ENCODE peak calls at places on chromosomes 16 and 17, in ten cellular contexts. I, V, M, F, Q, O, W, N, S and J are unnamed samples.

GRCh38 chr17:80824549-80825470 is 166.8 kb upstream of the CHMP6 start:
- DNase-seq in O (no peak), Q (no peak), M (no peak), F (no peak), I (no peak), W (no peak), V (no peak), S (no peak), N (no peak), J (no peak)

GRCh38 chr17:559699-560378 is 154.8 kb downstream of the VPS53 start:
- DNase-seq in F (peak; percentile 36), O (no peak), I (no peak), V (peak; percentile 93), W (peak; percentile 46), S (peak; percentile 80), Q (no peak), M (no peak), N (no peak), J (no peak)

GRCh38 chr17:11241611-11242226 is 706 bp downstream of the SHISA6 start:
- DNase-seq in V (no peak), M (no peak), W (no peak), I (no peak), F (no peak), O (no peak), S (no peak), N (no peak), Q (no peak), J (no peak)

GRCh38 chr16:7113949-7114348 is 218.7 kb upstream of the RBFOX1 start:
- DNase-seq in O (no peak), F (no peak), W (no peak), S (no peak), V (no peak), I (no peak), M (no peak), Q (no peak), N (no peak), J (no peak)

GRCh38 chr17:17840751-17841591 is 4.2 kb upstream of the SREBF1 start:
- DNase-seq in F (no peak), I (no peak), M (no peak), V (no peak), N (no peak), S (peak; percentile 28), W (no peak), O (no peak), Q (no peak), J (no peak)

GRCh38 chr16:450385-450784 is 24.9 kb downstream of the RAB11FIP3 start:
- DNase-seq in Q (no peak), M (no peak), O (no peak), F (no peak), N (no peak), I (no peak), W (no peak), S (no peak), V (no peak), J (no peak)

GRCh38 chr16:70159355-70160348 is 13.9 kb upstream of the CLEC18C start:
- DNase-seq in S (no peak), F (no peak), M (no peak), N (no peak), I (no peak), W (peak; percentile 3), O (peak; percentile 20), V (no peak), Q (no peak), J (no peak)

GRCh38 chr16:8588703-8589292 is 1.5 kb downstream of the TMEM114 start:
- DNase-seq in I (no peak), O (no peak), M (no peak), V (no peak), S (no peak), W (no peak), N (no peak), F (no peak), Q (peak; percentile 35), J (no peak)

GRCh38 chr17:8835631-8836364 is 31.7 kb downstream of the PIK3R6 start:
- DNase-seq in V (no peak), S (no peak), F (no peak), I (no peak), O (no peak), W (no peak), M (no peak), N (no peak), Q (no peak), J (no peak)

GRCh38 chr16:27084296-27085065 is 17.8 kb downstream of the C16orf82 start:
- DNase-seq in W (no peak), N (no peak), F (no peak), S (no peak), Q (no peak), V (no peak), I (no peak), M (no peak), O (no peak), J (no peak)

GRCh38 chr17:75047398-75048098 is 523 bp downstream of the KCTD2 start:
- DNase-seq in I (no peak), Q (no peak), O (peak; percentile 31), V (no peak), S (no peak), N (no peak), M (no peak), F (no peak), W (peak; percentile 43), J (peak; percentile 24)

GRCh38 chr17:1153795-1154546 is 25.8 kb downstream of the ABR start:
- DNase-seq in M (no peak), F (peak; percentile 36), S (peak; percentile 50), V (peak; percentile 48), N (no peak), W (no peak), O (peak; percentile 24), I (no peak), Q (no peak), J (no peak)

GRCh38 chr17:15263206-15263579 is 1.9 kb downstream of the PMP22 start:
- DNase-seq in O (peak; percentile 51), F (peak; percentile 78), M (peak; percentile 84), S (no peak), W (peak; percentile 91), V (peak; percentile 80), I (no peak), Q (no peak), N (peak; percentile 47), J (peak; percentile 5)

GRCh38 chr16:14339694-14340093 is 268.6 kb downstream of the MRTFB start:
- DNase-seq in V (no peak), I (no peak), F (no peak), Q (no peak), W (no peak), N (no peak), O (no peak), S (no peak), M (no peak), J (no peak)

GRCh38 chr17:80881321-80881720 is 110.3 kb upstream of the CHMP6 start:
- DNase-seq in Q (no peak), O (no peak), V (no peak), I (no peak), F (no peak), W (no peak), M (no peak), N (no peak), S (no peak), J (no peak)

GRCh38 chr16:68369168-68369567 is 58.3 kb downstream of the PRMT7 start:
- DNase-seq in M (no peak), O (no peak), S (no peak), W (no peak), F (no peak), Q (no peak), V (no peak), N (no peak), I (no peak), J (no peak)

GRCh38 chr17:50534222-50534978 is 1.9 kb downstream of the EPN3 start:
- DNase-seq in W (no peak), Q (no peak), V (no peak), N (no peak), I (no peak), O (no peak), F (no peak), M (no peak), S (no peak), J (peak; percentile 92)

GRCh38 chr16:1946495-1947368 is 3.7 kb upstream of the MSRB1 start:
- DNase-seq in O (no peak), I (no peak), F (no peak), S (no peak), V (no peak), W (no peak), M (no peak), N (no peak), Q (no peak), J (no peak)
- TF ChIP-seq CTCF in O (no peak), I (no peak), F (no peak), S (peak; percentile 7), V (peak; percentile 17), W (no peak), M (no peak), N (no peak), Q (no peak), J (no peak)

GRCh38 chr16:51524555-51525373 is 373.7 kb upstream of the SALL1 start:
- DNase-seq in Q (no peak), O (no peak), M (no peak), W (no peak), N (no peak), F (no peak), V (peak; percentile 53), I (no peak), S (peak; percentile 4), J (peak; percentile 46)
- TF ChIP-seq CTCF in Q (no peak), O (peak; percentile 8), M (no peak), W (no peak), N (no peak), F (no peak), V (peak; percentile 45), I (no peak), S (peak; percentile 22), J (peak; percentile 30)

DNA sequence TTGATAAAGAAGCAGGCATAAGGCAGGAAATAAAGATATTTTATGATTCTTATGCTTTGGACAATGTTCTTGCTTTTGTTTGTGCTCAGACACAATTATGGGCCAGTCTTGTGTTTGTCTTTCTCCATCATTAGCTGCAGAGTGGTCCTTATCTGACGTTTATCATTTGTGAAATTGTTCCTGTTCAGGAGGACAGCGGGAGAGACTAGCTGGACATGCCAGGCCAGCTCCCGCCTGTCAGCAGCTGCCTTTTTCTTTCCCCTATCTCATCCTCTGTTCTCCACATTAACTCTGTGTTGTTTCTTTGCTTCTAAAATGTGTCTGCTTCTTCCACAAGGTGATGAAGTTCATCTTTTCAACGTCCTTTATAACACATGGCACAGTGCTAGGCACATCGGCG is 333.5 kb downstream of the NPIPA8 start:
- DNase-seq in O (no peak), W (no peak), M (no peak), F (no peak), I (no peak), S (no peak), V (no peak), N (no peak), Q (no peak), J (no peak)
- TF ChIP-seq CTCF in O (no peak), W (no peak), M (no peak), F (no peak), I (no peak), S (no peak), V (no peak), N (no peak), Q (no peak), J (no peak)

DNA sequence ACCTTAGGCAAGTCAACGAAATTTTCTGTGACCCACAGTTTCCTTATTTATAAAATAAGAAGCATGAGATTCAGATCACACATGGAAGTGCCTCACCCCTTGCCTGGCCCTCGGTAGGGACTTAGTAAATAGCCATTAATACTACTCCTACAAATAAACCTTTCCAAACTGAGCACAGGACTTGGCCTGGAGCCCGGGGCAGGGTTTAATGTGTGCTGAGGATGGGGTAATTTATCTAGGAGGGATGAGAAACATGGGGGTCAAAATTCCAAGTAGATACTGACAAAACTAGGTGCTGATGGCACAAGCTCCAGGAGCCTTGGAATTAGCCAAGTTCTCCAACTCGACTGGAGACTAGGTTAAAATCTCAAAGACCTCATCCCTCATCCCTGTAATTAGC is 35.0 kb downstream of the PITPNC1 start:
- DNase-seq in V (no peak), Q (no peak), M (no peak), W (no peak), O (no peak), F (no peak), S (no peak), N (no peak), I (no peak), J (no peak)
- TF ChIP-seq CTCF in V (no peak), Q (no peak), M (no peak), W (no peak), O (no peak), F (no peak), S (no peak), N (no peak), I (no peak), J (no peak)